ENCODE peak calls at places on chromosomes 3 and 15, in ten cellular contexts. P, J, Y, Z, O, T, B, N, S and I are unnamed samples. For H3K9me3 and H3K4me1, the result is how much of the 10 kb centered on the place peaks cover.

GRCh38 chr3:161271646-161272045 is 50.5 kb downstream of the NMD3 start:
- DNase-seq in T (no peak), B (no peak), Y (no peak), Z (no peak), P (no peak), J (no peak), O (no peak), N (no peak), S (no peak), I (no peak)

GRCh38 chr3:14806641-14807263 is 12.0 kb upstream of the FGD5 start:
- DNase-seq in N (no peak), O (no peak), P (no peak), J (no peak), B (no peak), T (no peak), S (no peak), Z (no peak), Y (no peak), I (no peak)

GRCh38 chr15:63601727-63602185 is 4.6 kb downstream of the FBXL22 start:
- DNase-seq in J (no peak), N (no peak), T (no peak), P (no peak), Z (no peak), Y (no peak), B (no peak), O (no peak), S (peak), I (no peak)

GRCh38 chr15:25764980-25765735 is 98.0 kb downstream of the ATP10A start:
- DNase-seq in N (no peak), P (no peak), O (no peak), Z (no peak), J (no peak), S (no peak), T (no peak), B (no peak), Y (peak), I (no peak)

GRCh38 chr3:186073641-186074040 is 35.2 kb downstream of the ETV5 start:
- DNase-seq in S (no peak), O (no peak), J (no peak), Y (no peak), P (no peak), B (no peak), T (no peak), Z (no peak), N (no peak), I (no peak)

GRCh38 chr15:77550275-77551251 is 82.1 kb downstream of the LINGO1 start:
- DNase-seq in Y (no peak), S (no peak), J (no peak), N (no peak), O (no peak), B (no peak), Z (no peak), P (no peak), T (no peak), I (no peak)

GRCh38 chr15:78034495-78035191 is 42.9 kb downstream of the TBC1D2B start:
- DNase-seq in N (peak), Z (peak), J (no peak), T (no peak), Y (no peak), S (peak), O (no peak), B (no peak), P (no peak), I (peak)

GRCh38 chr15:48696627-48697312 is 51.3 kb upstream of the FBN1 start:
- DNase-seq in Z (no peak), Y (no peak), J (peak), O (no peak), N (no peak), T (no peak), P (no peak), S (no peak), B (no peak), I (no peak)

GRCh38 chr3:113677745-113678144 is 18.7 kb downstream of the USF3 start:
- DNase-seq in O (no peak), P (no peak), N (no peak), Z (no peak), Y (no peak), J (no peak), T (no peak), S (no peak), B (no peak), I (no peak)

GRCh38 chr3:135456182-135456790 is 509.2 kb upstream of the PPP2R3A start:
- DNase-seq in J (no peak), P (no peak), B (no peak), O (no peak), N (no peak), Z (no peak), T (no peak), S (no peak), Y (no peak), I (no peak)

GRCh38 chr3:14453368-14453710 is 50.9 kb downstream of the SLC6A6 start:
- DNase-seq in Y (no peak), B (no peak), S (no peak), P (no peak), O (no peak), T (no peak), Z (no peak), N (no peak), J (no peak), I (no peak)

GRCh38 chr3:69425249-69425648 is 39.4 kb upstream of the FRMD4B start:
- DNase-seq in Z (peak), O (no peak), P (peak), S (peak), J (peak), Y (no peak), N (peak), B (no peak), T (peak), I (no peak)

GRCh38 chr3:127454051-127454450 is 136.5 kb downstream of the TPRA1 start:
- DNase-seq in Y (peak), O (no peak), J (no peak), S (no peak), Z (no peak), N (no peak), P (no peak), T (no peak), B (no peak), I (no peak)

GRCh38 chr3:170584585-170585007 is 1.3 kb downstream of the SLC7A14 start:
- DNase-seq in Y (peak), P (peak), Z (peak), B (peak), S (peak), J (peak), O (peak), N (peak), T (peak), I (no peak)

GRCh38 chr3:10192953-10193691 is 28.4 kb downstream of the IRAK2 start:
- DNase-seq in T (peak), S (peak), O (no peak), N (peak), Y (peak), Z (peak), J (peak), P (peak), B (peak), I (peak)

GRCh38 chr3:88032245-88032644 is 26.6 kb downstream of the CGGBP1 start:
- DNase-seq in S (no peak), B (no peak), Z (no peak), P (no peak), O (no peak), T (no peak), Y (no peak), J (no peak), N (no peak), I (no peak)

GRCh38 chr3:71010731-71011455 is 572.6 kb downstream of the FOXP1 start:
- DNase-seq in J (no peak), T (no peak), B (no peak), S (no peak), O (no peak), Z (peak), Y (no peak), P (no peak), N (peak), I (peak)

GRCh38 chr3:86814918-86815655 is 175.9 kb downstream of the VGLL3 start:
- DNase-seq in S (no peak), J (no peak), O (no peak), Z (no peak), T (no peak), B (no peak), N (no peak), P (no peak), Y (no peak), I (no peak)

GRCh38 chr15:67127334-67127664 is 61.9 kb downstream of the SMAD3 start:
- DNase-seq in Y (no peak), T (peak), J (no peak), P (no peak), N (no peak), B (no peak), Z (no peak), S (peak), O (no peak), I (no peak)

GRCh38 chr15:48657891-48658591 is 12.5 kb upstream of the FBN1 start:
- DNase-seq in P (peak), N (no peak), B (no peak), T (no peak), J (no peak), O (peak), S (no peak), Z (no peak), Y (no peak), I (no peak)

GRCh38 chr15:53974813-53975212 is 3.4 kb upstream of the UNC13C start:
- DNase-seq in Y (no peak), T (no peak), O (no peak), B (no peak), Z (no peak), P (no peak), J (no peak), S (no peak), N (no peak), I (no peak)

GRCh38 chr3:31066999-31067398 is 172.5 kb upstream of the GADL1 start:
- DNase-seq in Y (peak), J (peak), N (no peak), P (no peak), Z (no peak), T (no peak), S (no peak), B (peak), O (no peak), I (no peak)

GRCh38 chr3:32009101-32009500 is 27.6 kb downstream of the ZNF860 start:
- DNase-seq in J (no peak), P (no peak), O (no peak), B (no peak), N (no peak), Y (no peak), Z (no peak), T (no peak), S (no peak), I (no peak)

GRCh38 chr15:43516185-43516584 is 1.2 kb upstream of the MAP1A start:
- DNase-seq in T (no peak), N (no peak), Z (no peak), O (peak), J (peak), P (peak), B (peak), S (no peak), Y (peak), I (no peak)

GRCh38 chr3:33440328-33440577 is at the start of gene UBP1:
- DNase-seq in N (no peak), Z (no peak), T (no peak), J (no peak), B (no peak), Y (no peak), O (peak), P (no peak), S (peak), I (no peak)

GRCh38 chr3:127483902-127484591 is 106.5 kb downstream of the TPRA1 start:
- DNase-seq in O (no peak), T (no peak), Y (peak), P (peak), N (no peak), S (no peak), B (no peak), J (no peak), Z (no peak), I (peak)

GRCh38 chr3:58308728-58309127 is 2.4 kb downstream of the HTD2 start:
- DNase-seq in N (no peak), P (peak), O (no peak), T (no peak), Z (no peak), S (no peak), Y (no peak), B (no peak), J (no peak), I (no peak)

GRCh38 chr15:35980719-35981118 is 434.8 kb upstream of the DPH6 start:
- DNase-seq in O (no peak), T (no peak), J (no peak), Y (no peak), P (no peak), B (no peak), S (no peak), Z (no peak), N (no peak), I (no peak)

GRCh38 chr3:5017953-5018531 is 38.8 kb downstream of the BHLHE40 start:
- DNase-seq in B (peak), P (peak), N (no peak), Z (no peak), O (peak), J (no peak), Y (peak), S (peak), T (peak), I (no peak)

GRCh38 chr3:4830586-4830914 is 148.7 kb upstream of the BHLHE40 start:
- DNase-seq in J (no peak), P (no peak), T (no peak), S (no peak), O (no peak), B (no peak), N (no peak), Z (no peak), Y (no peak), I (no peak)

GRCh38 chr3:177777699-177778098 is 580.4 kb upstream of the TBL1XR1 start:
- DNase-seq in P (no peak), N (peak), O (peak), T (peak), Y (no peak), B (peak), S (peak), J (peak), Z (peak), I (no peak)

GRCh38 chr15:38563723-38564519 is 693 bp downstream of the RASGRP1 start:
- DNase-seq in Y (peak), Z (peak), B (peak), O (peak), S (peak), T (peak), N (peak), P (peak), J (peak), I (peak)

GRCh38 chr15:72796515-72797337 is 13.2 kb upstream of the ADPGK start:
- DNase-seq in Y (peak), S (peak), N (peak), T (peak), P (peak), B (no peak), Z (peak), J (peak), O (peak), I (peak)

GRCh38 chr3:103685940-103686339 is 1251.1 kb downstream of the ZPLD1 start:
- DNase-seq in B (no peak), N (no peak), J (no peak), T (no peak), S (no peak), Z (no peak), O (no peak), Y (no peak), P (no peak), I (no peak)

GRCh38 chr3:152554980-152555379 is 280.0 kb upstream of the P2RY1 start:
- DNase-seq in Y (peak), S (no peak), O (no peak), T (no peak), P (no peak), N (no peak), Z (no peak), B (peak), J (no peak), I (no peak)

GRCh38 chr3:12553921-12554391 is 2.9 kb upstream of the MKRN2 start:
- DNase-seq in S (peak), O (no peak), Z (no peak), T (no peak), N (peak), B (peak), P (peak), Y (no peak), J (peak), I (peak)

DNA sequence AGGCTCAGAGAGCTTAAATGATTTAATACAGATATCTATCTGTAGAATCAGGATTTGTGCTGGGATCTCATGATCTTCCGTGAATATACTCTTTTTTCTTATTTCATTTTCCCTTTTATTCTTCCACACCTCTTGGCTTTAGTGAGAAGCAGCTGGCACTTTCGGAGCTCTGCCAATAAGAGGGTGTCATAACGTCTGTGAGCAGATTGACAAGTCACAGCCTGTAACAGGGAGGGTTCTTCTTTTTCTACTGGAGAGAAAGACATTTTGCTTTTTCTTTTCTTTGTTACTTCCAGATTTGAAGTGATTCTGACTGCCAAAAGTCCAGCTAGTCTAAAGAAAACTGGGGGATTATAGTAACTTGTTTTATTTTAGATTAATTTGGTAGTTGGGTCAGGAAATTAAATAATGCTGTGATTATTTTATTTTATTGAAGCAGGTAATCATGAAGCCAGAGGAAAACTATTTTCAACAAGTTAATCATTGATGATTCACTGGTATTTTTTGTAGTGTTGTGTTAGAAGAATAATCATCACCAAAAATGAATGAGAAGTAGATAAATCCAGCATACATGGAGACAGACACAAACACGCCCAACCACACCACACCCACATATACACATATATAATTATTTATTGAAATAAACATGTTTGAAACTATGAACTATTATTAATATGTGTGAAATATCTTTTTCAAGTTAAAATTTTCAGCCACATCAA is 69.8 kb downstream of the TNFAIP8L3 start:
- DNase-seq in O (no peak), J (peak), Y (no peak), T (no peak), Z (no peak), N (no peak), S (no peak), P (no peak), B (no peak), I (no peak)
- H3K4me3 ChIP-seq in O (no peak), J (no peak), Y (no peak), T (no peak), Z (no peak), N (no peak), S (no peak), P (no peak), B (no peak), I (no peak)

GRCh38 chr3:101255441-101255840 is 64.9 kb downstream of the IMPG2 start:
- DNase-seq in N (no peak), B (no peak), S (no peak), P (no peak), J (no peak), T (no peak), Z (no peak), Y (no peak), O (no peak), I (no peak)

GRCh38 chr3:101262393-101263240 is 57.8 kb downstream of the IMPG2 start:
- DNase-seq in B (no peak), T (no peak), Y (no peak), J (no peak), Z (no peak), S (no peak), P (no peak), O (no peak), N (no peak), I (no peak)

GRCh38 chr3:101261506-101261905 is 58.9 kb downstream of the IMPG2 start:
- DNase-seq in N (no peak), J (no peak), O (no peak), T (no peak), Y (no peak), S (no peak), Z (no peak), B (no peak), P (no peak), I (no peak)

DNA sequence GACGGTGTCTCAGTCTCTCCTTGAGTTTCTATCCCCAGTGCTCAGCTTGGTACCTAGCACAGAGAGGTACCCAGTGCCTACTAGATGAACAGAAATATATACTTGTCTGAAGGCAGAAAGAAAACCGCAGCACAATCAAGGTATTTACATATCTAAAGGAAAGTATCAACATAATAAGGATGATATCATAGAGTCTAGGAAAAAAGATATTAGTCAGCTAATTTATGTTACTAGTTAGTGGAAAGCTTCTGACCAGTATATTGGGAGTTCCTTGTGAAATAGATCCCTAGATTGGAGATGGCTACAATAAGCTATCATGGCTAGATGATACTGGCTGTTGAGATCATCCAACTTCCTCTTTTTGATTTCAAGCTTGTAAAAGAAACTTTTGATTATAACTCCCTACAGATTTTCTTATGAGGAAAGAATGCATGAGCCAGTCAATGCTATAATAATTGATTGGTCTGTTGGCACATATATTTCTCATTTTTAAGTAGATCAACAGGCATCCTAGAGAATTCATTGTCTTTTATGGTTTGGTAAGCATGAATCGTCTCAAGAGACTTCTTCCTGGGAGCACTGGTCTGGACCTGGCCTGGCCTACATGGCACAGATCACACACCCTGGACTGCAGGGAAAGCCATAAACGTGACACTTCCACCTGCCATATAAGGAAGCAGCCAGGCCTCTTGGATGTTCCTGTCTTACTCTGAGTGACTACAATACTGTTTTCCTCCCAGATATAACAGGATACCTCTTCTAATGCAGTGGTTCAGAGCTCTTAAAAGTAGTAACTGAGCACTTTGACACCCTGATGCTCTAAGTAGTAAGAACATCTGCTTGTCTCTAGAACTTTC is 60.7 kb downstream of the IMPG2 start:
- DNase-seq in N (peak), O (no peak), Y (no peak), S (peak), Z (no peak), T (no peak), J (no peak), B (no peak), P (no peak), I (no peak)
- H3K9me3 ChIP-seq in N (under half), O (under half), Y (under half), S (under half), Z (under half), T (under half), J (under half), B (under half), P (under half), I (under half)

GRCh38 chr15:90579213-90579612 is 49.5 kb downstream of the CRTC3 start:
- DNase-seq in Z (no peak), S (no peak), P (no peak), O (no peak), N (no peak), T (no peak), B (no peak), Y (no peak), J (no peak), I (no peak)
- H3K4me1 ChIP-seq in Z (half or more), S (under half), P (under half), O (half or more), N (under half), T (under half), B (under half), Y (under half), J (under half), I (half or more)

DNA sequence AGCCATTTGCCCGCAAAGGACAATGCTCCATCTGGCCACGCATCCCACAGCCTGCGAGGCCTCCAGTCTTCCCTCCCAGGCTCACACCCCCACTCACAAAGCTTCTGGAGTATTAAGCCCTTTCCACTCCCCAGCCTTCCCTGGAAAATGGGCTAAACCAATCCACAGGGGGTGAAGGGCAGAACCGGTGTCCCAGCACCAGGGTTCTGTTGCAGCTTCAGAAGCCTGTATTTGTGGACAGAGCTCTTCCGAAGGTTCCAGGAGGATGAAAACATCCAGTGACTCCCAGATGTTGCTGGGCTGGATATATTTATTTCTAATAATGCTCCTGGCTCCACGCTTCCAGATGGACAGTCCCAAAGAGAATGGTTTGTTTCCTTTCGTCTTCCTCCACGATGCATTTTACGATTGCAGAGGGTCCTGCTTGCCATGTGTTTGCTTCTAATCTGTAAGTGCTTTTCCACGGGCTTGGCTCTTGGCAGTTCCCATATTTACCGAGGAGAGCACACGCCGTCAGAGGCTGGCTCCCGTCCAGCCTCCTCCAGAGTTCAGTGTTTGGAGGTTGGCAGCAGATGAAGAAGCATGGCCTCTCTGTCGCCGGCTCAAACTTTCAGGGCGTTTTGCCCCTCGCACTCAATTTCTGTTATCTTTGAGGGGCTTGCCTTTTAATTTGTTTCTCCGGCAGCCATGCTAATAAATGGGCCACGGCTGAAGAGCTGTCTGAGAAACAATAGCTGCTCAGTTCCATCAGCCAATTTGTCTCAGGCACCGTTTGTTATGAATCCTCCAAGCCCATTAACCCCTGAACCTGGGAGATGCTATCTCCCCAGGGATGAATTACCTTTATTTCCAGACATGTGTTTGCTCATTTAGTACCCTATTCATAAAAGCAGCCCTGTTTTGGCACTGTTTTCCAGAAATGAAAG is 367.9 kb upstream of the PROK2 start:
- DNase-seq in Y (peak), Z (no peak), N (no peak), O (peak), P (peak), T (peak), S (peak), J (peak), B (peak), I (no peak)
- H3K4me3 ChIP-seq in Y (peak), Z (no peak), N (no peak), O (peak), P (peak), T (peak), S (peak), J (peak), B (no peak), I (no peak)